ENCODE peak calls at places on chromosomes 6 and 20, in ten cellular contexts. W is NCI-H1930; J is stimulated activated CD8-positive, alpha-beta memory T cell treated with anti-CD3 and anti-CD28 coated beads, Interleukin-12 subunit alpha, Interleukin-12 subunit beta, amount 100 ng/mL, for 4 hours; T is GM12865; H is hypothalamus; Z is neural crest cell; C is anterior cingulate cortex; B is hepatocyte; R is GM12891; E is hippocampal formation. U is an unnamed sample.

GRCh38 chr6:151211075-151211474 is 28.7 kb upstream of the AKAP12 start:
- DNase-seq in Z (no peak), R (no peak), W (no peak), B (no peak), H (no peak), J (no peak), T (no peak), E (no peak), C (no peak), U (no peak)

GRCh38 chr6:161066511-161066910 is 74.9 kb downstream of the MAP3K4 start:
- DNase-seq in E (no peak), J (no peak), W (no peak), T (no peak), R (no peak), C (no peak), H (no peak), B (no peak), Z (no peak), U (no peak)

GRCh38 chr6:126797981-126798380 is 320.5 kb upstream of the RSPO3 start:
- DNase-seq in C (no peak), B (no peak), Z (no peak), T (no peak), R (no peak), E (no peak), W (no peak), J (no peak), H (no peak), U (no peak)

GRCh38 chr20:35248641-35249475 is 22.4 kb downstream of the MMP24 start:
- DNase-seq in Z (no peak), R (no peak), B (no peak), J (no peak), W (no peak), C (no peak), E (no peak), T (no peak), H (no peak), U (no peak)

GRCh38 chr20:62080249-62080993 is 14.7 kb upstream of the TAF4 start:
- DNase-seq in T (no peak), H (no peak), Z (no peak), B (no peak), C (no peak), R (no peak), E (no peak), J (no peak), W (peak; percentile 15), U (no peak)

GRCh38 chr6:2749972-2750600 is 636 bp downstream of the MYLK4 start:
- DNase-seq in T (peak; percentile 63), Z (peak; percentile 71), W (peak; percentile 33), C (peak; percentile 23), E (peak; percentile 52), H (peak; percentile 18), B (peak; percentile 73), J (no peak), R (no peak), U (peak; percentile 50)

GRCh38 chr6:107679457-107679856 is 144.7 kb downstream of the SCML4 start:
- DNase-seq in C (peak; percentile 31), R (no peak), T (no peak), H (no peak), W (no peak), B (no peak), Z (no peak), E (peak; percentile 26), J (no peak), U (no peak)

GRCh38 chr6:136429264-136429663 is 121.0 kb downstream of the MAP7 start:
- DNase-seq in Z (no peak), C (no peak), R (no peak), W (no peak), E (peak; percentile 42), T (no peak), B (no peak), J (no peak), H (no peak), U (no peak)

GRCh38 chr6:69622924-69623323 is 173.9 kb downstream of the LMBRD1 start:
- DNase-seq in B (no peak), Z (no peak), R (no peak), J (no peak), C (no peak), T (no peak), H (no peak), W (no peak), E (no peak), U (no peak)

GRCh38 chr6:68126089-68126749 is 508.9 kb upstream of the ADGRB3 start:
- DNase-seq in H (no peak), T (peak; percentile 77), C (no peak), E (no peak), R (peak; percentile 5), W (no peak), J (no peak), Z (no peak), B (no peak), U (no peak)

GRCh38 chr20:6402026-6402425 is 279.2 kb upstream of the FERMT1 start:
- DNase-seq in H (no peak), E (no peak), W (no peak), R (no peak), B (no peak), T (no peak), Z (no peak), C (no peak), J (no peak), U (no peak)

GRCh38 chr6:119259027-119259426 is 90.5 kb downstream of the MAN1A1 start:
- DNase-seq in E (no peak), B (peak; percentile 24), W (no peak), H (no peak), R (no peak), T (no peak), C (no peak), Z (no peak), J (no peak), U (no peak)

GRCh38 chr20:12012241-12013222 is 94.8 kb downstream of the BTBD3 start:
- DNase-seq in C (no peak), J (no peak), H (no peak), E (no peak), B (peak; percentile 55), Z (peak; percentile 8), W (peak; percentile 30), R (peak; percentile 35), T (peak; percentile 21), U (peak; percentile 46)

GRCh38 chr20:45456632-45457031 is 12.9 kb upstream of the WFDC2 start:
- DNase-seq in T (peak; percentile 51), H (no peak), Z (peak; percentile 29), R (no peak), C (no peak), W (peak; percentile 34), E (no peak), B (peak; percentile 66), J (no peak), U (no peak)

GRCh38 chr20:62143976-62144825 is 632 bp downstream of the SS18L1 start:
- DNase-seq in R (no peak), T (peak; percentile 59), H (peak; percentile 14), E (no peak), J (peak; percentile 35), C (peak; percentile 51), W (peak; percentile 14), Z (peak; percentile 39), B (peak; percentile 77), U (no peak)

GRCh38 chr6:42851599-42851998 is 27.8 kb upstream of the RPL7L1 start:
- DNase-seq in H (no peak), Z (no peak), T (no peak), C (no peak), J (no peak), E (no peak), B (no peak), R (no peak), W (no peak), U (no peak)

U was measured in nucleus accumbens.